ENCODE peak calls at places on chromosomes 11 and 22, in nine cellular contexts. T is adipocyte; Y is lower lobe of right lung; K is body of pancreas; H is thoracic aorta; J is psoas muscle; G is kidney; N is CD8-positive, alpha-beta memory T cell; L is tibial artery. D is an unnamed sample.
A peak's percentile ranks its signal among the peaks of the same experiment; 100 is the strongest.

GRCh38 chr11:120023120-120023519 is 114.8 kb downstream of the TRIM29 start:
- DNase-seq in H (no peak), T (no peak), N (no peak), Y (no peak), L (no peak), G (no peak), K (no peak), J (no peak), D (no peak)

GRCh38 chr11:65968600-65969482 is 7.3 kb downstream of the SART1 start:
- DNase-seq in J (no peak), K (no peak), L (no peak), G (no peak), H (no peak), N (no peak), T (no peak), Y (peak; percentile 66), D (no peak)

GRCh38 chr22:39958916-39959639 is 1.1 kb upstream of the TMA7B start:
- DNase-seq in G (no peak), H (no peak), Y (no peak), T (no peak), K (no peak), N (no peak), L (no peak), J (no peak), D (no peak)

GRCh38 chr11:68692881-68693483 is 8.6 kb downstream of the GAL start:
- DNase-seq in K (no peak), J (no peak), N (no peak), L (no peak), H (no peak), T (no peak), G (no peak), Y (no peak), D (no peak)

GRCh38 chr11:16785520-16786128 is 47.2 kb downstream of the C11orf58 start:
- DNase-seq in T (peak; percentile 91), N (peak; percentile 27), J (peak; percentile 59), Y (peak; percentile 65), K (peak; percentile 71), H (no peak), L (peak; percentile 77), G (no peak), D (no peak)

GRCh38 chr11:65384301-65384889 is 1.9 kb upstream of the SLC25A45 start:
- DNase-seq in L (no peak), N (peak; percentile 31), G (no peak), H (no peak), Y (no peak), T (peak; percentile 20), K (peak; percentile 49), J (no peak), D (no peak)

GRCh38 chr11:132347156-132348090 is 977.0 kb downstream of the NTM start:
- DNase-seq in Y (no peak), K (no peak), L (no peak), N (no peak), G (no peak), J (no peak), H (no peak), T (no peak), D (no peak)

GRCh38 chr11:66118847-66119246 is 48.8 kb downstream of the PACS1 start:
- DNase-seq in H (no peak), J (no peak), G (no peak), L (no peak), N (no peak), Y (no peak), T (no peak), K (no peak), D (no peak)

GRCh38 chr11:45919806-45920530 is 2.3 kb upstream of the PEX16 start:
- DNase-seq in K (peak; percentile 13), N (no peak), Y (peak; percentile 35), H (no peak), L (no peak), J (peak; percentile 12), T (no peak), G (peak; percentile 30), D (no peak)

GRCh38 chr11:47860526-47860925 is 12.4 kb upstream of the NUP160 start:
- DNase-seq in K (no peak), N (no peak), L (no peak), H (no peak), Y (no peak), T (no peak), G (no peak), J (no peak), D (no peak)
- H3K4me1 ChIP-seq in K (no peaks in the 10 kb centered on the region), N (peaks cover 40% of the 10 kb centered on the region), L (peaks cover 27% of the 10 kb centered on the region), H (no peaks in the 10 kb centered on the region), Y (peaks cover 38% of the 10 kb centered on the region), T (peaks cover 48% of the 10 kb centered on the region), G (no peaks in the 10 kb centered on the region), J (no peaks in the 10 kb centered on the region), D (no peaks in the 10 kb centered on the region)

DNA sequence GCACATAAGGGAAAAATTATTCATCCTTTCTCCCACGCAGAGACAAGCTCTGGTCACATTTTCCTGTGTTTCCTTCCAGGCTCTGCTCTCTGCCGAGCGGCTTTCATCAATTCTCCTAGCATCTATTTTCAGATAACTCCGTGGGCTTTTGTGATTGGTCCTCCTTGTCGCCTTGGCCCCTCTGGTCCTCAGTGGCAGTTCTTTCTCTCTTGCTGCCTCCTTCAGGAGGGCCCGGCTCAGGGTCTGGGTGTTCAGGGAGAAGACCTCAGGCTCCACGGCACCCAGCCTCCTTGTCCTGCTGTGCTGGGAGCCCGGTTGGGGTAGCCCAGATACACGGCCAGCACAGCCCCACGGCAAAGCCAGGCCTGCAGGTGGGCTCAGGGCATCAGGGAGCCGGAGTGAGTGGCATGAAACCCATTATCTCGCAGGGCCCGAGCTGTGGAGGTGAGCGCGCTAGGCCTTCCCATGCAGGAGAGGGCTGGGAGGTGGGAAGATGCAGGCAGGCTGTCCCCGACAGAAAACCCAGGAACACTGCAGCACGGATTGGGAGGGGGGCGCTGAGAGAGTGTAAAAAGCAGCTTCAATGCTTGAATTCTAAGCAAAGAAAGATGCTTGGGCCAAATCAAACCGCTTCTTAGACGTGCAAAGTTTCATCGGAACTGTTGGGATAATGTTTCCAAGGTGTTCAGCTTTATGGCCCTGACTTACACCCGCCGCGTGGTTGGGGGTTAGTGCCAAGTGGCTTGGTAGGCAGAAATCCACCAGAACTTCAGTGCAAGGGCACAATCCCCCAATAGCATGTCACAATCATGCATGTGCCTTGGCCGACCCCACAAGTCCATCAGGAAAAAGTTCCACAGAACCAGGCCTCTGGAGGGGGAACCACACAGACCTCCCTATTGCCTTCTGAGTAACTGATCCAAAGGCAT is 81.9 kb upstream of the WNT7B start:
- DNase-seq in H (no peak), K (peak; percentile 22), T (peak; percentile 48), G (peak; percentile 74), J (no peak), N (no peak), Y (peak; percentile 48), L (peak; percentile 68), D (no peak)
- H3K9me3 ChIP-seq in H (no peaks in the 10 kb centered on the region), K (no peaks in the 10 kb centered on the region), T (no peaks in the 10 kb centered on the region), G (no peaks in the 10 kb centered on the region), J (no peaks in the 10 kb centered on the region), N (no peaks in the 10 kb centered on the region), Y (no peaks in the 10 kb centered on the region), L (no peaks in the 10 kb centered on the region), D (no peaks in the 10 kb centered on the region)

GRCh38 chr22:46272196-46272595 is 4.4 kb downstream of the TTC38 start:
- DNase-seq in K (no peak), T (no peak), J (no peak), Y (no peak), N (no peak), G (no peak), H (no peak), L (peak; percentile 31), D (no peak)

GRCh38 chr22:46272762-46273431 is 5.1 kb downstream of the TTC38 start:
- DNase-seq in K (no peak), Y (no peak), G (peak; percentile 53), L (peak; percentile 56), J (no peak), N (no peak), T (no peak), H (no peak), D (no peak)

GRCh38 chr22:46267431-46268279 is at the start of gene TTC38:
- DNase-seq in Y (peak; percentile 95), K (peak; percentile 96), H (peak; percentile 64), J (peak; percentile 97), N (peak; percentile 59), L (peak; percentile 97), T (peak; percentile 94), G (peak; percentile 96), D (no peak)

GRCh38 chr22:46273432-46274148 is 5.8 kb downstream of the TTC38 start:
- DNase-seq in N (no peak), T (no peak), H (no peak), K (no peak), Y (no peak), J (no peak), L (peak; percentile 40), G (no peak), D (no peak)

DNA sequence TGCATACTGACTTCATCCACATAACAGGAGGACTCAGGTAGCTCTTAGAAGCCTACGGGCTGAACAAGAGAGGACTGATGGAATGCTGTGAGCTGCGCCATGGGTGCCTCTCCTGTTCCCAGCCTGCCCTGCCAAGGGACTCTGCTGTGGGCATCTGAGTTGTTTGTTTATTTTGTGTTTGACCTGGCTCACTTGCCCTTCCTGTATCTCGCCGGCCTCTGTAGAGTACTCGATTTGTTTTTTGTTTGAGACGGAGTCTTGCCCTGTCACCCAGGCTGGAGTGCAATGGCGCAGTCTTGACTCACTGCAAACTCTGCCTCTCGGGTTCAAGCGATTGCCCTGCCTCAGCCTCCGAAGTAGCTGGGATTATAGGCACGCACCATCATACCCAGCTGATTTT is 1.8 kb downstream of the TTC38 start:
- DNase-seq in T (no peak), L (peak; percentile 40), J (no peak), G (no peak), Y (no peak), N (no peak), H (no peak), K (peak; percentile 45), D (no peak)
- H3K4me3 ChIP-seq in T (peak overlapping the region; percentile 83), L (no peak overlapping the region), J (peak overlapping the region; percentile 77), G (peak overlapping the region; percentile 96), Y (no peak overlapping the region), N (no peak overlapping the region), H (no peak overlapping the region), K (no peak overlapping the region), D (no peak overlapping the region)

GRCh38 chr11:128714881-128715280 is 21.0 kb downstream of the FLI1 start:
- DNase-seq in J (no peak), G (peak; percentile 59), Y (no peak), T (peak; percentile 95), H (no peak), N (no peak), L (no peak), K (no peak), D (no peak)
- H3K4me1 ChIP-seq in J (peaks cover 24% of the 10 kb centered on the region), G (peaks cover 24% of the 10 kb centered on the region), Y (peaks cover 89% of the 10 kb centered on the region), T (peaks cover 32% of the 10 kb centered on the region), H (peaks cover 21% of the 10 kb centered on the region), N (peaks cover 93% of the 10 kb centered on the region), L (peaks cover 31% of the 10 kb centered on the region), K (peaks cover 11% of the 10 kb centered on the region), D (peaks cover 64% of the 10 kb centered on the region)